ENCODE peak calls at places on chromosomes 3 and 15, in seven cellular contexts. E is HCT116, C is GM23248, B is MM.1S, J is hepatocyte, M is PC-9, A is GM23338. Q is an unnamed sample.

GRCh38 chr3:159604151-159604581 is 384.5 kb upstream of the IL12A start:
- DNase-seq in E (no peak), C (peak; percentile 71), B (no peak), J (no peak), M (no peak), A (no peak), Q (no peak)

GRCh38 chr15:66617137-66618090 is 51.6 kb upstream of the LCTL start:
- DNase-seq in E (no peak), C (peak; percentile 94), B (no peak), J (peak; percentile 73), M (peak; percentile 38), A (peak; percentile 48), Q (no peak)

GRCh38 chr15:31831596-31831995 is 198.7 kb upstream of the CHRNA7 start:
- DNase-seq in E (no peak), C (no peak), B (no peak), J (no peak), M (no peak), A (no peak), Q (no peak)

GRCh38 chr3:178381971-178382370 is 154.3 kb upstream of the KCNMB2 start:
- DNase-seq in E (no peak), C (peak; percentile 57), B (no peak), J (no peak), M (no peak), A (no peak), Q (no peak)

GRCh38 chr15:52800852-52801747 is 11.0 kb upstream of the ONECUT1 start:
- DNase-seq in E (no peak), C (no peak), B (no peak), J (no peak), M (no peak), A (peak; percentile 52), Q (no peak)

GRCh38 chr15:100691321-100691720 is 88.9 kb downstream of the ASB7 start:
- DNase-seq in E (no peak), C (no peak), B (no peak), J (no peak), M (no peak), A (no peak), Q (no peak)

GRCh38 chr15:97115764-97116075 is 785.2 kb downstream of the NR2F2 start:
- DNase-seq in E (no peak), C (no peak), B (no peak), J (no peak), M (no peak), A (no peak), Q (no peak)

GRCh38 chr15:37824717-37825382 is 109.6 kb upstream of the TMCO5A start:
- DNase-seq in E (peak; percentile 21), C (peak; percentile 96), B (no peak), J (peak; percentile 54), M (peak; percentile 31), A (no peak), Q (no peak)

GRCh38 chr3:164458986-164459385 is 619.3 kb downstream of the SI start:
- DNase-seq in E (no peak), C (peak; percentile 65), B (no peak), J (no peak), M (no peak), A (no peak), Q (no peak)

GRCh38 chr3:71251156-71251775 is 332.3 kb downstream of the FOXP1 start:
- DNase-seq in E (no peak), C (peak; percentile 80), B (no peak), J (no peak), M (no peak), A (no peak), Q (no peak)

GRCh38 chr15:100572362-100572983 is 29.5 kb downstream of the LINS1 start:
- DNase-seq in E (no peak), C (peak; percentile 34), B (peak; percentile 14), J (peak; percentile 11), M (no peak), A (peak; percentile 4), Q (peak; percentile 42)

GRCh38 chr3:27721717-27722564 is at the start of gene EOMES:
- DNase-seq in E (peak; percentile 73), C (peak; percentile 56), B (peak; percentile 68), J (peak; percentile 44), M (peak; percentile 34), A (peak; percentile 91), Q (peak; percentile 1)

GRCh38 chr3:113310960-113311359 is 99.6 kb downstream of the BOC start:
- DNase-seq in E (no peak), C (no peak), B (no peak), J (no peak), M (no peak), A (no peak), Q (no peak)
- H3K9me2 ChIP-seq in E (no peaks in the 10 kb centered on the region), C (no peaks in the 10 kb centered on the region), B (no peaks in the 10 kb centered on the region), J (no peaks in the 10 kb centered on the region), M (no peaks in the 10 kb centered on the region), A (peaks cover 5% of the 10 kb centered on the region), Q (no peaks in the 10 kb centered on the region)

DNA sequence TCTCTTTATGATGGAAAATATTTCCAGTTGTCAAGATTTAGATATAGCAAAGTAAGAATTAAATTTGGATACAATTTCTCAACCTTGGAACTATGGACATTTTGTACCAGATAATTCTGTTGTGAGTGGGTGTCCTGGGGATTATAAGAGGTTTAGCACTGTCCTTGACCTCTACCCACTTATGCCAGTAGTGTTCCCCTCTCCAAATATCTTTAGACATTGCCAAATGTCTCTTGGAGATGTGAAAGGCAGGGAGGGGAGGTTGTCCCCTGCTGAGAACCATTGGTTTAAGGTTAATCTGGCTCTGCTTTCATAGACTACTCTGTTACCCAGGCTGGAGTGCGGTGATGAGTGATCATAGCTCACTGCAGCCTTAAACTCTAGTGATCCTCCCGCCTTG is at the start of gene EBLN2:
- DNase-seq in E (no peak), C (no peak), B (no peak), J (no peak), M (no peak), A (no peak), Q (no peak)
- H3K9me2 ChIP-seq in E (no peaks in the 10 kb centered on the region), C (no peaks in the 10 kb centered on the region), B (no peaks in the 10 kb centered on the region), J (no peaks in the 10 kb centered on the region), M (no peaks in the 10 kb centered on the region), A (no peaks in the 10 kb centered on the region), Q (no peaks in the 10 kb centered on the region)

GRCh38 chr3:15497984-15498383 is 23.5 kb downstream of the COLQ start:
- DNase-seq in E (no peak), C (no peak), B (no peak), J (no peak), M (no peak), A (no peak), Q (no peak)
- H3K9me2 ChIP-seq in E (no peaks in the 10 kb centered on the region), C (no peaks in the 10 kb centered on the region), B (no peaks in the 10 kb centered on the region), J (no peaks in the 10 kb centered on the region), M (no peaks in the 10 kb centered on the region), A (no peaks in the 10 kb centered on the region), Q (no peaks in the 10 kb centered on the region)

GRCh38 chr3:114336122-114336697 is 42.4 kb downstream of the TIGIT start:
- DNase-seq in E (no peak), C (peak; percentile 31), B (peak; percentile 23), J (no peak), M (no peak), A (no peak), Q (peak; percentile 9)
- H3K9me2 ChIP-seq in E (no peaks in the 10 kb centered on the region), C (no peaks in the 10 kb centered on the region), B (no peaks in the 10 kb centered on the region), J (no peaks in the 10 kb centered on the region), M (no peaks in the 10 kb centered on the region), A (no peaks in the 10 kb centered on the region), Q (no peaks in the 10 kb centered on the region)

GRCh38 chr3:171786997-171787396 is 23.3 kb downstream of the PLD1 start:
- DNase-seq in E (no peak), C (no peak), B (no peak), J (no peak), M (no peak), A (no peak), Q (no peak)
- H3K9me2 ChIP-seq in E (no peaks in the 10 kb centered on the region), C (no peaks in the 10 kb centered on the region), B (no peaks in the 10 kb centered on the region), J (no peaks in the 10 kb centered on the region), M (no peaks in the 10 kb centered on the region), A (peaks cover 1% of the 10 kb centered on the region), Q (no peaks in the 10 kb centered on the region)

DNA sequence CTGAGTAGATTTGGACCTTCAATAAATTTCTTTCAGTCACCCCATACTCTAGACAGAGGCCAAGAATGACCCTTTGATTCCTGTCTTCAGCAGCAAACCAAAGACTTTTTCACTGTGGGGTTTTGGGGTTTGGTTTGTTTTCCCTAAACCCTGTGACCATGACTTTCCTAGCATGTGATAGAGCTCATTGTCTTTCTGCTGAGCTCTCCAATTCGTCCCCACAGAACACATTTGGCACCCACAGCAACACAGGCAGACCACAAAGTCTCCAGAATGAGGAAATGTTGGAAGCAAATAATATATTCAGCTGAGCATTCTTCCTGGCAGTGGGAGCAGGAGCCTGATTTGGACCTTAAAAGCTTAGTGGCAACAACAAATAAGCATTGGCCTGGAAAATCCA is 36.8 kb upstream of the CPB1 start:
- DNase-seq in E (no peak), C (no peak), B (no peak), J (no peak), M (no peak), A (no peak), Q (no peak)
- H3K9me2 ChIP-seq in E (no peaks in the 10 kb centered on the region), C (no peaks in the 10 kb centered on the region), B (no peaks in the 10 kb centered on the region), J (no peaks in the 10 kb centered on the region), M (no peaks in the 10 kb centered on the region), A (peaks cover 4% of the 10 kb centered on the region), Q (no peaks in the 10 kb centered on the region)